ENCODE peak calls at places on chromosomes 16 and 17, in nine cellular contexts. A is stimulated activated CD4-positive, alpha-beta T cell treated with anti-CD3 and anti-CD28 coated beads, Interleukin-1b, Interleukin-23, amount 100 ng/mL, for 1 hour; O is AG10803; G is cardiac fibroblast; U is EL; N is GM13977; D is CD4-positive, CD25-positive, alpha-beta regulatory T cell; B is GM23248; J is KG1. T is an unnamed sample.

GRCh38 chr16:52470601-52471000 is 76.3 kb downstream of the TOX3 start:
- DNase-seq in O (no peak), B (no peak), N (no peak), U (no peak), D (no peak), G (no peak), J (no peak), A (no peak), T (no peak)

GRCh38 chr17:70295329-70295728 is 126.0 kb downstream of the KCNJ2 start:
- DNase-seq in U (no peak), A (no peak), B (no peak), N (no peak), O (no peak), G (no peak), D (no peak), J (no peak), T (no peak)

GRCh38 chr17:74283371-74283673 is 9.3 kb downstream of the DNAI2 start:
- DNase-seq in J (no peak), B (no peak), U (no peak), D (no peak), N (no peak), G (no peak), A (no peak), O (no peak), T (no peak)

GRCh38 chr17:29124135-29124930 is 55.9 kb downstream of the MYO18A start:
- DNase-seq in O (peak), A (no peak), B (peak), N (peak), J (peak), G (peak), U (peak), D (peak), T (no peak)

GRCh38 chr17:68707032-68707431 is 105.9 kb upstream of the FAM20A start:
- DNase-seq in O (peak), G (peak), J (no peak), U (peak), B (peak), D (no peak), A (no peak), N (no peak), T (no peak)

GRCh38 chr17:66432996-66433556 is 130.7 kb downstream of the PRKCA start:
- DNase-seq in G (peak), D (no peak), A (no peak), N (no peak), O (peak), U (peak), B (peak), J (no peak), T (no peak)

GRCh38 chr16:2962334-2963073 is 1.6 kb upstream of the KREMEN2 start:
- DNase-seq in G (no peak), O (no peak), U (no peak), B (no peak), N (no peak), A (no peak), D (no peak), J (no peak), T (no peak)

GRCh38 chr17:36463916-36464764 is 22.3 kb upstream of the ZNHIT3 start:
- DNase-seq in U (peak), O (peak), D (peak), G (peak), N (peak), B (peak), J (no peak), A (no peak), T (peak)

GRCh38 chr17:4498461-4499397 is at the start of gene SPNS2:
- DNase-seq in J (no peak), D (peak), O (peak), N (peak), U (peak), A (no peak), G (peak), B (peak), T (peak)

GRCh38 chr17:63838586-63839184 is 3.8 kb downstream of the SMARCD2 start:
- DNase-seq in J (no peak), G (peak), N (no peak), A (no peak), D (no peak), O (peak), U (no peak), B (peak), T (no peak)

GRCh38 chr17:8354196-8354595 is 14.6 kb downstream of the ODF4 start:
- DNase-seq in A (no peak), D (no peak), J (no peak), N (no peak), G (no peak), B (no peak), U (no peak), O (no peak), T (no peak)

GRCh38 chr16:85239239-85239638 is 127.0 kb upstream of the CIBAR2 start:
- DNase-seq in O (no peak), D (no peak), N (no peak), A (no peak), J (no peak), B (no peak), G (no peak), U (no peak), T (no peak)

GRCh38 chr17:59810894-59811153 is 81.9 kb downstream of the TUBD1 start:
- DNase-seq in J (no peak), O (peak), D (no peak), N (no peak), A (no peak), U (no peak), B (peak), G (no peak), T (no peak)

T was measured in mesothelial cell of epicardium.